ENCODE peak calls at places on chromosome 6, in nine cellular contexts. Y is sigmoid colon, B is esophagus muscularis mucosa, F is transverse colon, X is ovary, Z is IMR-90, W is body of pancreas, P is tibial nerve, S is adrenal gland. I is an unnamed sample.
A peak's percentile ranks its signal among the peaks of the same experiment; 100 is the strongest.

GRCh38 chr6:168121308-168121665 is 42.3 kb upstream of the FRMD1 start:
- DNase-seq in X (no peak), B (no peak), F (no peak), S (no peak), Y (peak; percentile 21), P (no peak), Z (no peak), W (no peak), I (no peak)

GRCh38 chr6:143223895-143224294 is 163.2 kb downstream of the AIG1 start:
- DNase-seq in S (peak; percentile 66), F (peak; percentile 69), Y (no peak), Z (no peak), W (peak; percentile 76), X (peak; percentile 38), P (peak; percentile 16), B (no peak), I (no peak)

GRCh38 chr6:81816387-81816786 is 63.9 kb upstream of the TENT5A start:
- DNase-seq in Y (no peak), B (no peak), P (no peak), S (no peak), X (no peak), Z (no peak), F (no peak), W (no peak), I (no peak)

GRCh38 chr6:136761227-136761922 is 30.9 kb downstream of the MAP3K5 start:
- DNase-seq in Z (peak; percentile 36), Y (no peak), W (no peak), S (no peak), X (peak; percentile 49), B (no peak), P (peak; percentile 24), F (no peak), I (no peak)

GRCh38 chr6:55069132-55069781 is 105.1 kb upstream of the HCRTR2 start:
- DNase-seq in B (no peak), S (no peak), X (no peak), P (peak; percentile 57), F (peak; percentile 36), W (peak; percentile 56), Y (no peak), Z (peak; percentile 66), I (peak; percentile 4)

GRCh38 chr6:41896280-41896679 is 1.1 kb upstream of the USP49 start:
- DNase-seq in F (no peak), Y (no peak), Z (no peak), P (no peak), S (no peak), X (no peak), W (no peak), B (no peak), I (no peak)

GRCh38 chr6:53944538-53944937 is 149.7 kb downstream of the LRRC1 start:
- DNase-seq in X (no peak), F (no peak), B (no peak), P (no peak), W (no peak), Z (no peak), S (no peak), Y (no peak), I (no peak)

GRCh38 chr6:11294263-11294662 is 61.8 kb upstream of the NEDD9 start:
- DNase-seq in Z (no peak), B (no peak), F (no peak), S (no peak), Y (no peak), X (no peak), W (no peak), P (no peak), I (no peak)

GRCh38 chr6:169934699-169935347 is 183.4 kb downstream of the ERMARD start:
- DNase-seq in Y (no peak), S (no peak), B (no peak), F (no peak), Z (no peak), X (no peak), W (no peak), P (no peak), I (no peak)

GRCh38 chr6:169935348-169935718 is 183.9 kb downstream of the ERMARD start:
- DNase-seq in F (no peak), Z (no peak), X (no peak), W (no peak), B (peak; percentile 82), S (no peak), Y (no peak), P (no peak), I (no peak)

GRCh38 chr6:169932491-169932890 is 181.1 kb downstream of the ERMARD start:
- DNase-seq in Z (no peak), F (no peak), B (peak; percentile 87), Y (no peak), P (no peak), S (no peak), X (no peak), W (no peak), I (no peak)

GRCh38 chr6:169933251-169933821 is 181.9 kb downstream of the ERMARD start:
- DNase-seq in B (peak; percentile 87), P (no peak), Y (no peak), F (peak; percentile 23), X (no peak), W (peak; percentile 47), S (no peak), Z (no peak), I (no peak)

DNA sequence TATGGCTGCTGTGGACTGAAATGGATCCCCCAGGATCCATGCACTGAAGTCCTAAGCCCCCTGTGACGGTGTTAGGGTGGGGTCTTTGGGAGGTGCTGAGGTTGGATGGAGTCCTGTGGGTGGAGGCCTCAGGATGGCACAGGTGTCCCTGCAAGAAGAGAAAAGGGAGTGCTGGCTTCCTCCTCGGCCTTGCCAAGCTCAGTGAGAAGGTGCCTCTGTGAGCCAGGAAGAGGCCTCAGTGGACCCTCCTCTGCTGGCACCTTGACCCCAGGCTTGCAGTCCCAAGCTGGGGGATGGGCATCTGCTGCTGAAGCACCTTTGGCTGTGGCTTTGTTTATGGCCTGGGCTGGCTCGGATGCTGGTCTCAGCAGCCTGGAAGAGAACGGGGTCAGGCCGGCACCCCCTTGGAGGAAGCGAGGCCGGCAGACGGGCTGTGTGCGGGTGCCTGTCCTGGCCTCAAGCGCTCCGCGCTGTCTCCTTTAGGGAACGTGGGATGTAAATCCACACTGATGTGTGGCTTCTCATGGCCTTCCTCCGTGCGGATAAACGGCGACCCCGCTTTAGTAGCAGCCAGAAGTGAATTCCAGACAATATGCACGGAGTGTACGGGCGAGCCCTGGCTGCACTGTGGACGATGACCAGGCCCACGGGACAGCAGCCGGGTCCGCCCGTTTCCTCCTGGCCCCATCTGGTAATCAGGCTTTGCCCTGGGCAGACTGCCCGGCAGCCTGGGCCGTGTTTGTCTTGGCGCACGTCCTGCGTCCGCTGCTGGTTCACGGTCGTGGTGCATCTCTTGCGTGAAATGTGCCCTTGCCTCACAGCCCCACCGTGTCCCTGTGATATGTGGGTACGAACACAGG is 182.6 kb downstream of the ERMARD start:
- DNase-seq in Y (peak; percentile 77), Z (no peak), X (peak; percentile 86), F (peak; percentile 55), P (peak; percentile 14), W (peak; percentile 89), S (peak; percentile 70), B (peak; percentile 80), I (no peak)
- TF ChIP-seq POLR2A in Y (no peak), Z (no peak), X (no peak), F (no peak), P (no peak), W (no peak), S (no peak), B (no peak), I (no peak)

DNA sequence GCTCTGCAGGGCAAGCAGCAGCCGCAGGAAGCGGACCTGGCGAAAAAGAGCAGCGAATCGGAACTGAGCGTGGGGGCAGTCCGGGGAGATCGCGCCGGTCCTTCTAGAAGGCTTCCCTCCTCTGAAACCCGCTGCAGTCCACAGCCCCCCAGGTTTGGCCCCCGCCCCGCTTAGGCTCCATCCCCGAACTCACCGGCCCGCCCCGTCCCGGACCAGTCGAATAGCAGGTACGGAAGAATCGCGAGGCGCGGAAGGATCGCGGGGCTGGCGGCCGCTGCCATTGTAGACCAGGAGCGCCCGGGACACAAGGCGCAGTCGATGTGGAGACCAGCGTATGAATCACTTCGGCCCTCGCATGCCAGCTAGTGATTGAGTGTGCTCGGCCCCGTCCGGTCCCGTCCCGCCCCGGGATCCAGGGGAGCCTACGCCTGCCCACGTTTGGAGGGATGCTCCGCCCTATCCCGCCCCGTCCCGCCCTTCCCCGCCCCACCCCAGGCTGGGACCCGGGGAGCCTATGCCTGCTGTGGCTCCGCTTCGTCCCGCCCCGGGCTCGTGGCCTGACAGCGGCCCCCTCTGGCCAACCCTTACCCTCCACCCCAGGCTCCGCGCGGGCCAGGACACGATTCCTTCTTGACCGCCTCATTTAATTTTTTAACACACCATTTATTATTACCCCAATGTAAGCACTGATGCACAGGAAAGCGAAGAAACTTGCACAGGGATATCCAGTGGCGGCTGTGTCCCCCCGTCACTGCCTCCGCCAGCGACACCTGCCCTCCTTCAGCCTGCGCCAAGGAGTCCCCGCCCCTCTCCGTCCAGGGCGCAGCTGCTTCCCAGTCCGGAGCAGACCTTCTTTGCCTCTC is at the start of gene ULBP3:
- DNase-seq in Z (peak; percentile 93), F (peak; percentile 93), S (peak; percentile 95), Y (peak; percentile 89), X (peak; percentile 82), B (peak; percentile 94), P (peak; percentile 66), W (peak; percentile 91), I (peak; percentile 41)
- TF ChIP-seq POLR2A in Z (peak; percentile 73), F (peak; percentile 73), S (peak; percentile 84), Y (no peak), X (no peak), B (no peak), P (peak; percentile 36), W (peak; percentile 86), I (no peak)

DNA sequence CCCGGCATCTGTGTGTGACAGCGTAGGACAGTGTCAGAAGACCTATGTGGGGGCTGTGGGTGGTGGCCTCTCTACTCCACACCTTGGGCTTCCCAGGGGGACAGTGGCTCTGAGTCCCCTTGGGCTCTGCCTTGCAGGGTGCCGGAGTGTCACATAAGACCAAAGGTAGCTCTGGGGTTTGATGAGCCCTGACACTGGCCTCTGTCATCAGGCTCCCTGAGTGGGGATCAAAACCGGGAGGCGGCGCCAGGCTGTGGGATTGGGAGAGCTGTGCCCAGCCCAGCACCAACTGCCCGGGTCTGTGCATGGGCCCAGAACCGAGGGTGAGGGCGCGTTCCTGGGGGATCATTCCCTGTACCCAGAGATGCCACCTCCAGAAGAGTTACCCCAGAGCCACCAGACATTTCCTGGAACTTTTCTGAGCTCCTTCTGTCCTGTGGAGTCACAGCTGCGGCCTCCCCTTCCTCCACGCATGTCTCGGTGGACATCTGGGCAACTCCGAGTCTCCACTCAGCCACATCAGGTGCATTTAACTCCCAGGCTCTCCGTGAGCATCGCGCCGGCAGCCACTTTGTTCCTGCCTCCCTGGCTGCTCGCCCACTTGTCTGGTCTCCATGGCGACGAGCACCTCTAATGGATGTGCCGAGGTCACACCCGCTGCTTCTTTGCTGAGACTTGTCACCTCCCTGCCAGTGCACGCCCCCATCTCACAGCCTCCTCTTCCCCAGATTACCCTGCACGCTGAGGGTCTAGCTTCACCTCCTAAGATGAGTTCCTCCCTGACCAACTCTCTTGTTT is 94.7 kb downstream of the TMEM242 start:
- DNase-seq in W (no peak), X (no peak), Z (no peak), P (no peak), Y (peak; percentile 52), F (no peak), B (no peak), S (no peak), I (no peak)
- TF ChIP-seq POLR2A in W (no peak), X (no peak), Z (no peak), P (no peak), Y (no peak), F (no peak), B (no peak), S (no peak), I (no peak)

GRCh38 chr6:46511320-46511719 is 20.1 kb upstream of the RCAN2 start:
- DNase-seq in B (no peak), P (no peak), S (no peak), Z (no peak), Y (no peak), F (no peak), X (no peak), W (no peak), I (no peak)

GRCh38 chr6:46509063-46509462 is 17.8 kb upstream of the RCAN2 start:
- DNase-seq in S (no peak), B (no peak), Z (no peak), F (no peak), X (no peak), Y (no peak), W (no peak), P (no peak), I (no peak)

GRCh38 chr6:46507426-46507825 is 16.2 kb upstream of the RCAN2 start:
- DNase-seq in F (no peak), S (no peak), P (no peak), Z (no peak), W (no peak), X (no peak), B (no peak), Y (no peak), I (no peak)

GRCh38 chr6:46510656-46511055 is 19.4 kb upstream of the RCAN2 start:
- DNase-seq in P (peak; percentile 64), X (peak; percentile 56), Z (no peak), B (no peak), S (peak; percentile 22), Y (no peak), W (no peak), F (no peak), I (no peak)

GRCh38 chr6:46509981-46510510 is 18.8 kb upstream of the RCAN2 start:
- DNase-seq in Z (no peak), W (no peak), Y (no peak), P (no peak), X (no peak), B (no peak), F (no peak), S (no peak), I (no peak)
- TF ChIP-seq POLR2A in Z (no peak), W (no peak), Y (no peak), P (no peak), X (no peak), B (no peak), F (no peak), S (no peak), I (no peak)

I was measured in erythroblast.